ENCODE peak calls at places on chromosomes 1 and 21, in six cellular contexts. One of them, this sample, is unnamed.

GRCh38 chr1:198560093-198560638 is 19.7 kb upstream of the ATP6V1G3 start:
- DNase-seq in H9: no peak
- DNase-seq in HCT116: no peak
- DNase-seq in GM23338: no peak
- DNase-seq in PC-3: peak; percentile 18
- DNase-seq in mammary epithelial cell: no peak
- DNase-seq in this sample: peak; percentile 15

GRCh38 chr1:107293901-107294600 is 153.2 kb downstream of the NTNG1 start:
- DNase-seq in mammary epithelial cell: no peak
- DNase-seq in GM23338: no peak
- DNase-seq in H9: no peak
- DNase-seq in HCT116: no peak
- DNase-seq in PC-3: no peak
- DNase-seq in this sample: no peak

GRCh38 chr1:110281363-110282290 is 57.5 kb upstream of the RBM15 start:
- DNase-seq in mammary epithelial cell: no peak
- DNase-seq in H9: no peak
- DNase-seq in GM23338: no peak
- DNase-seq in PC-3: no peak
- DNase-seq in HCT116: no peak
- DNase-seq in this sample: peak; percentile 42

GRCh38 chr1:146039844-146040194 is 18.3 kb upstream of the HJV start:
- DNase-seq in GM23338: peak; percentile 34
- DNase-seq in HCT116: no peak
- DNase-seq in H9: no peak
- DNase-seq in mammary epithelial cell: peak; percentile 6
- DNase-seq in PC-3: peak; percentile 31
- DNase-seq in this sample: no peak

GRCh38 chr1:217907504-217907903 is 276.4 kb downstream of the SPATA17 start:
- DNase-seq in PC-3: peak; percentile 92
- DNase-seq in mammary epithelial cell: peak; percentile 74
- DNase-seq in GM23338: no peak
- DNase-seq in H9: no peak
- DNase-seq in HCT116: no peak
- DNase-seq in this sample: peak; percentile 28

GRCh38 chr1:231315887-231316286 is 21.8 kb downstream of the EXOC8 start:
- DNase-seq in HCT116: peak; percentile 44
- DNase-seq in GM23338: peak; percentile 86
- DNase-seq in PC-3: peak; percentile 68
- DNase-seq in mammary epithelial cell: peak; percentile 8
- DNase-seq in H9: peak; percentile 83
- DNase-seq in this sample: peak; percentile 51

GRCh38 chr1:119004129-119004527 is 16.0 kb upstream of the TBX15 start:
- DNase-seq in mammary epithelial cell: no peak
- DNase-seq in HCT116: no peak
- DNase-seq in GM23338: no peak
- DNase-seq in H9: no peak
- DNase-seq in PC-3: no peak
- DNase-seq in this sample: no peak

GRCh38 chr1:69671363-69672010 is 103.8 kb downstream of the LRRC7 start:
- DNase-seq in GM23338: no peak
- DNase-seq in mammary epithelial cell: peak; percentile 8
- DNase-seq in PC-3: no peak
- DNase-seq in H9: no peak
- DNase-seq in HCT116: no peak
- DNase-seq in this sample: peak; percentile 22

GRCh38 chr21:42567861-42568260 is 54.2 kb downstream of the SLC37A1 start:
- DNase-seq in HCT116: no peak
- DNase-seq in mammary epithelial cell: no peak
- DNase-seq in GM23338: no peak
- DNase-seq in PC-3: no peak
- DNase-seq in H9: no peak
- DNase-seq in this sample: no peak

GRCh38 chr1:183461350-183461749 is 10.9 kb upstream of the SMG7 start:
- DNase-seq in H9: no peak
- DNase-seq in PC-3: peak; percentile 86
- DNase-seq in mammary epithelial cell: peak; percentile 60
- DNase-seq in HCT116: no peak
- DNase-seq in GM23338: peak; percentile 93
- DNase-seq in this sample: peak; percentile 22

DNA sequence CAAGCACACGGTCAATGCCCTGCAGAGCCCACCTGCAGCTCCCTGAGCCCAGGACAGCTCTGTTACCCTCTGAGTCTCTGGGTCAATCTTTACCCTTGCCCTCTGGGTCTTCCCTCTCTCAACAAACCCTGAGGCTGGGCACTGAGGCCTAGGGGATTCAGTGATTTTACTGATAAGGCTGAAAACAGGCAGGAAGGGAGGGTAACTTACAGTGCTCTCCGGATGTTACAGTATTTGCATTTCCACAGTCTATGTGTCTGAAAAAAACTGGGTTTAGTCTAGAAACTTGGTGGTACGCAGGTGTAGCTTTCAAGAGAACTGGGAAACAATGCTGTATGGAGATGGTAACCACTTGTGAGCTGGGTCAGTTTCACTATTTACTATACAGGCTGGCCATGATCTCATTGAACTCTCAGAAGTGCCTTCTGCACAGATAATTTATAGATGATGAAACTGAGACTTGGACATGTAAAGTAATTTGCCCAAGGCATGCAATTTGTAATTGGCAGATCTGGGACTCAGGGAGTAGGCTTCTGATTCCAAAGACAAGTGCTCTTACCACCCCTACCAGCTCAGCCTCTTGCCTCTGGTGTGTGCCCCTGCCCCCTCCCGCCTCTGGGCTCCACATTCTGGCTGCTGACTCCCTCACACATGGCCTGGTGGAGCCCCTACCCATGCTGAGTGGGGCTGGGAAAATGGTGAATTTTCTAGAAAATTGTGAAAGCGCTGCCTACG is 48.8 kb downstream of the TENT5C start:
- DNase-seq in H9: no peak
- DNase-seq in GM23338: no peak
- DNase-seq in mammary epithelial cell: no peak
- DNase-seq in PC-3: peak; percentile 37
- DNase-seq in HCT116: no peak
- DNase-seq in this sample: no peak
- H3K27ac ChIP-seq in H9: no peak overlapping the region
- H3K27ac ChIP-seq in GM23338: no peak overlapping the region
- H3K27ac ChIP-seq in mammary epithelial cell: no peak overlapping the region
- H3K27ac ChIP-seq in PC-3: peak overlapping the region; percentile 86
- H3K27ac ChIP-seq in HCT116: no peak overlapping the region
- H3K27ac ChIP-seq in this sample: no peak overlapping the region

GRCh38 chr1:26717066-26717465 is 21.3 kb downstream of the ARID1A start:
- DNase-seq in mammary epithelial cell: no peak
- DNase-seq in GM23338: no peak
- DNase-seq in PC-3: no peak
- DNase-seq in HCT116: no peak
- DNase-seq in H9: no peak
- DNase-seq in this sample: peak; percentile 41
- H4K20me1 ChIP-seq in mammary epithelial cell: peaks cover 3% of the 10 kb centered on the region
- H4K20me1 ChIP-seq in GM23338: peaks cover 57% of the 10 kb centered on the region
- H4K20me1 ChIP-seq in PC-3: peaks cover 25% of the 10 kb centered on the region
- H4K20me1 ChIP-seq in HCT116: peaks cover 12% of the 10 kb centered on the region
- H4K20me1 ChIP-seq in H9: no peaks in the 10 kb centered on the region
- H4K20me1 ChIP-seq in this sample: peaks cover 35% of the 10 kb centered on the region

GRCh38 chr1:81706650-81707435 is 93.9 kb upstream of the ADGRL2 start:
- DNase-seq in HCT116: no peak
- DNase-seq in H9: no peak
- DNase-seq in PC-3: peak; percentile 77
- DNase-seq in GM23338: no peak
- DNase-seq in mammary epithelial cell: peak; percentile 60
- DNase-seq in this sample: peak; percentile 85
- H3K27ac ChIP-seq in HCT116: no peak overlapping the region
- H3K27ac ChIP-seq in H9: no peak overlapping the region
- H3K27ac ChIP-seq in PC-3: peak overlapping the region; percentile 71
- H3K27ac ChIP-seq in GM23338: no peak overlapping the region
- H3K27ac ChIP-seq in mammary epithelial cell: peak overlapping the region; percentile 46
- H3K27ac ChIP-seq in this sample: peak overlapping the region; percentile 73

GRCh38 chr1:21165076-21165475 is 11.6 kb downstream of the EIF4G3 start:
- DNase-seq in mammary epithelial cell: no peak
- DNase-seq in PC-3: no peak
- DNase-seq in GM23338: no peak
- DNase-seq in H9: no peak
- DNase-seq in HCT116: no peak
- DNase-seq in this sample: no peak
- H4K20me1 ChIP-seq in mammary epithelial cell: no peaks in the 10 kb centered on the region
- H4K20me1 ChIP-seq in PC-3: no peaks in the 10 kb centered on the region
- H4K20me1 ChIP-seq in GM23338: peaks cover 58% of the 10 kb centered on the region
- H4K20me1 ChIP-seq in H9: no peaks in the 10 kb centered on the region
- H4K20me1 ChIP-seq in HCT116: no peaks in the 10 kb centered on the region
- H4K20me1 ChIP-seq in this sample: peaks cover 6% of the 10 kb centered on the region

GRCh38 chr1:47403321-47403720 is 12.8 kb upstream of the FOXE3 start:
- DNase-seq in HCT116: no peak
- DNase-seq in mammary epithelial cell: no peak
- DNase-seq in GM23338: no peak
- DNase-seq in PC-3: no peak
- DNase-seq in H9: no peak
- DNase-seq in this sample: no peak

GRCh38 chr1:47406966-47407365 is 9.1 kb upstream of the FOXE3 start:
- DNase-seq in H9: no peak
- DNase-seq in PC-3: no peak
- DNase-seq in HCT116: no peak
- DNase-seq in GM23338: no peak
- DNase-seq in mammary epithelial cell: no peak
- DNase-seq in this sample: peak; percentile 22

GRCh38 chr1:47402591-47402990 is 13.5 kb upstream of the FOXE3 start:
- DNase-seq in H9: no peak
- DNase-seq in PC-3: no peak
- DNase-seq in GM23338: no peak
- DNase-seq in mammary epithelial cell: no peak
- DNase-seq in HCT116: no peak
- DNase-seq in this sample: no peak

GRCh38 chr1:47407481-47407880 is 8.6 kb upstream of the FOXE3 start:
- DNase-seq in mammary epithelial cell: peak; percentile 32
- DNase-seq in HCT116: no peak
- DNase-seq in GM23338: no peak
- DNase-seq in PC-3: no peak
- DNase-seq in H9: no peak
- DNase-seq in this sample: peak; percentile 75

GRCh38 chr1:47405697-47406096 is 10.4 kb upstream of the FOXE3 start:
- DNase-seq in PC-3: no peak
- DNase-seq in mammary epithelial cell: no peak
- DNase-seq in HCT116: no peak
- DNase-seq in GM23338: no peak
- DNase-seq in H9: peak; percentile 34
- DNase-seq in this sample: no peak
- H3K27ac ChIP-seq in PC-3: no peak overlapping the region
- H3K27ac ChIP-seq in mammary epithelial cell: no peak overlapping the region
- H3K27ac ChIP-seq in HCT116: no peak overlapping the region
- H3K27ac ChIP-seq in GM23338: no peak overlapping the region
- H3K27ac ChIP-seq in H9: no peak overlapping the region
- H3K27ac ChIP-seq in this sample: no peak overlapping the region

GRCh38 chr1:1826356-1827088 is 48.3 kb upstream of the NADK start:
- DNase-seq in H9: no peak
- DNase-seq in mammary epithelial cell: no peak
- DNase-seq in GM23338: no peak
- DNase-seq in HCT116: no peak
- DNase-seq in PC-3: no peak
- DNase-seq in this sample: peak; percentile 76
- H4K20me1 ChIP-seq in H9: no peaks in the 10 kb centered on the region
- H4K20me1 ChIP-seq in mammary epithelial cell: peaks cover 1% of the 10 kb centered on the region
- H4K20me1 ChIP-seq in GM23338: peaks cover 64% of the 10 kb centered on the region
- H4K20me1 ChIP-seq in HCT116: peaks cover 6% of the 10 kb centered on the region
- H4K20me1 ChIP-seq in PC-3: peaks cover 18% of the 10 kb centered on the region
- H4K20me1 ChIP-seq in this sample: peaks cover 19% of the 10 kb centered on the region

DNA sequence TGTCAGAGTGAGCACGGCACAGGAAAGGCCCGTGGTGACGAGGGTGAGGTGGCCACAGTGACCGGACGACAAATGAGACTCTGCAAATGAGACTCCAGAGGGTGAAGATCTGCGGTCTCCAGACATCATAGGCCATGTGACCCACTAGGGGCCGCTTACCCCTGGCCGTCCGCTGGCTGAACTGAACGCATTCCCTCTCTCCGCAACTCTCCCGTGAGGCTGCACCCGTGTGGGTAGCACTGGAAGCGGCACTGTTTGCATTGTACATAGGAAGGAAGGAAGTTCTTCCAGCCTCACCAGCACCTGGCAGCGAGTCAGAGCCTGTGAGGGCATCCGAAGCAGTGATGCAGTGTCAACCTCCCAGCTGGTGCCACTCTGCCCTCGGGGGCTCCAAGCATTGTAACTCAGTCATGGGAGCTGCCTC is 23.6 kb upstream of the SPSB1 start:
- DNase-seq in mammary epithelial cell: peak; percentile 15
- DNase-seq in H9: no peak
- DNase-seq in GM23338: no peak
- DNase-seq in HCT116: no peak
- DNase-seq in PC-3: peak; percentile 74
- DNase-seq in this sample: no peak
- H3K27ac ChIP-seq in mammary epithelial cell: no peak overlapping the region
- H3K27ac ChIP-seq in H9: no peak overlapping the region
- H3K27ac ChIP-seq in GM23338: no peak overlapping the region
- H3K27ac ChIP-seq in HCT116: no peak overlapping the region
- H3K27ac ChIP-seq in PC-3: no peak overlapping the region
- H3K27ac ChIP-seq in this sample: no peak overlapping the region